ENCODE peak calls at places on chromosomes 1 and 21, in four cellular contexts. S is K562, O is GM12878, Q is GM12891. A is an unnamed sample.
A peak's percentile ranks its signal among the peaks of the same experiment; 100 is the strongest.

GRCh38 chr1:243493156-243494129 is 237.6 kb downstream of the SDCCAG8 start:
- DNase-seq in Q (no peak), S (no peak), O (no peak), A (no peak)

GRCh38 chr21:37073417-37074194 is 552 bp downstream of the TTC3 start:
- DNase-seq in Q (peak; percentile 27), S (peak; percentile 51), O (no peak), A (peak; percentile 32)

GRCh38 chr1:26035203-26035958 is 10.5 kb downstream of the SLC30A2 start:
- DNase-seq in O (peak; percentile 35), Q (peak; percentile 98), S (peak; percentile 100), A (peak; percentile 82)

GRCh38 chr1:230807551-230808267 is 60.5 kb downstream of the CAPN9 start:
- DNase-seq in Q (no peak), O (no peak), S (no peak), A (no peak)

GRCh38 chr21:26097475-26097874 is 73.1 kb downstream of the APP start:
- DNase-seq in Q (no peak), S (no peak), O (no peak), A (no peak)

GRCh38 chr1:244221961-244222360 is 170.9 kb downstream of the ZBTB18 start:
- DNase-seq in O (no peak), Q (no peak), S (no peak), A (no peak)

GRCh38 chr1:43963890-43964289 is 5.9 kb upstream of the DPH2 start:
- DNase-seq in Q (no peak), S (no peak), O (no peak), A (no peak)

GRCh38 chr1:164440222-164440621 is 118.8 kb upstream of the PBX1 start:
- DNase-seq in Q (no peak), O (no peak), S (no peak), A (no peak)

GRCh38 chr21:24259241-24259640 is 1348.0 kb downstream of the MRPL39 start:
- DNase-seq in Q (no peak), O (no peak), S (no peak), A (no peak)

GRCh38 chr1:88063605-88064004 is 620.5 kb upstream of the PKN2 start:
- DNase-seq in Q (no peak), O (no peak), S (no peak), A (no peak)

GRCh38 chr1:88060112-88060673 is 623.9 kb upstream of the PKN2 start:
- DNase-seq in Q (no peak), S (no peak), O (no peak), A (no peak)

GRCh38 chr1:88061106-88061829 is 622.8 kb upstream of the PKN2 start:
- DNase-seq in O (no peak), S (peak; percentile 5), Q (no peak), A (no peak)

GRCh38 chr1:88062650-88063153 is 621.4 kb upstream of the PKN2 start:
- DNase-seq in O (no peak), Q (no peak), S (no peak), A (no peak)

GRCh38 chr1:88061830-88062177 is 622.3 kb upstream of the PKN2 start:
- DNase-seq in S (no peak), Q (no peak), O (no peak), A (no peak)
- TF ChIP-seq SPI1 in S (no peak), Q (no peak), O (no peak), A (no peak)

GRCh38 chr1:67616394-67616985 is 68.5 kb upstream of the GADD45A start:
- DNase-seq in S (no peak), O (no peak), Q (no peak), A (no peak)

GRCh38 chr1:67614511-67614934 is 70.5 kb upstream of the GADD45A start:
- DNase-seq in O (no peak), S (no peak), Q (no peak), A (no peak)

GRCh38 chr1:67619080-67619479 is 65.9 kb upstream of the GADD45A start:
- DNase-seq in Q (no peak), O (no peak), S (no peak), A (no peak)

GRCh38 chr1:67615886-67616285 is 69.1 kb upstream of the GADD45A start:
- DNase-seq in O (no peak), Q (no peak), S (no peak), A (no peak)

DNA sequence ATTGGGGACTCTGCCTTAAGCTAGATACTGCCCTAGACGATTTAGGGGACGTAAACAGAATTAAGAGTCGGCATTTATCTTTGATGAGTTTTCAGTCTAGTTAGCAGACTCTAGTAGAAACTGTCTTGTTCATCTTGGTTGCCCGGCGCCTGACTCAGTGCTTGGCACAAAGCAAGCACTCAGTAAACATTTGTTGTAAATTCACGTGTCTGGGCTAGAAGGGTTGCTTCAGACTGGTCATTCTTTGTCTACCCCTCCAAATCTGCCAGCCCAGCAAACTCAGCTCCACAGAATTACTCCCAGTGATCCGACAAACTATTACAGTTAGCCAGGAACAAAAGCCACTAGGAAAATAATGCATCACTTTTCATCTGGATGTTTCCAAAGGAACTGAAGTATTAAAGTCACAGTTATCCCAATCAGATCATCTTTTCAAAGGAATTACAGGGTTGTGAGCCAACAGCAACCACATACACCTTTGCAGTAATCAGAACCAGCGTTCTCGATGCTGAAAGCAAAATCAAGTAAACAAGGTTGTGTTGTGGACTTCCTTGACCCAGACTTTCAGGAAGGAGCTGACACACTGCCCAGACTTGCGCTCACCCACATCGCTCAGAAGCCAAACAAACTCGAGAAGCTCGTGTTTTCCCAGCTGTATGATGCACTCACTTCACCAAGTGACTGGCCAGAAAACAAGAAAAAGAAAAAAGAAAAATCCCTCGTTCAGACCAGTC is 66.5 kb upstream of the GADD45A start:
- DNase-seq in Q (no peak), S (no peak), O (no peak), A (no peak)
- TF ChIP-seq POLR2AphosphoS5 in Q (no peak), S (no peak), O (no peak), A (no peak)

DNA sequence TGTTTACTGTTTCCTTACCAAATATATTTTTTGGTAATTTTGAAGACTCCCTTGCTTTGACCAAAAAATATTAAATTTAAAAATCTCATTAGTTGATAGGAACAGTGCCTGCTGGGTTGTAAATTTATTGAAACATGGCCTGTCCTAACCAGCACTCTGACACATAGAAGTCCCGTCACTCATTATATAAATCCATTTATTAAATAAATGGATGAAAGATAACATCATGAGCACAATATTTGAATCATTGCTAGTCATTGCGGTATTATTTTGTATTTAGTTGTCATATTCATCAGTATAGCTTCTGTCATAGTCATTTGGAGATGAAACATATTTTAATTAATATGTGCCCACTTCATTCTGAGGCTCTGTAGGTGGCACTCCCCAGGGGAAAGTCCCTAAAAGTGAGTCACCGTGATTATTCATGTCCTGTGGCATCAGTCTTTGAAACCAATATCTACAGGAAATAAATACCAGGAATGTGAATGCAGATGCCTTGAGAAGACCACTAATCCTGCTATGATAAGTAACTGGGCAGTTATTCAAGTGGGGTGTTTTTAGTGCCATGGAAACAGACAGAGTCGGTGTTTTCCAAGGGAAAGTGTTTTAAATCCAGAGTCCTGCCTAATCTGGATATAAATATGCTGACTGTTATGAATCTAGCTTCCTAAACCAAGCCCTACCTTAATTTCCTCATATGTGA is 302.0 kb downstream of the DUSP10 start:
- DNase-seq in O (no peak), Q (no peak), S (no peak), A (no peak)
- TF ChIP-seq SPI1 in O (no peak), Q (no peak), S (no peak), A (no peak)

GRCh38 chr1:51070011-51070410 is 32.0 kb upstream of the C1orf185 start:
- DNase-seq in S (no peak), Q (no peak), O (no peak), A (no peak)

GRCh38 chr1:51072651-51073050 is 29.4 kb upstream of the C1orf185 start:
- DNase-seq in Q (no peak), O (no peak), S (no peak), A (no peak)

GRCh38 chr1:51071291-51071690 is 30.7 kb upstream of the C1orf185 start:
- DNase-seq in S (no peak), O (no peak), Q (no peak), A (no peak)

GRCh38 chr1:51072040-51072439 is 30.0 kb upstream of the C1orf185 start:
- DNase-seq in S (peak; percentile 57), Q (no peak), O (no peak), A (no peak)

GRCh38 chr1:51070640-51071039 is 31.4 kb upstream of the C1orf185 start:
- DNase-seq in S (no peak), O (no peak), Q (no peak), A (no peak)
- TF ChIP-seq POLR2AphosphoS5 in S (no peak), O (no peak), Q (no peak), A (no peak)

GRCh38 chr1:235073968-235074334 is 54.7 kb downstream of the TOMM20 start:
- DNase-seq in O (no peak), S (no peak), Q (no peak), A (no peak)
- TF ChIP-seq SPI1 in O (no peak), S (no peak), Q (no peak), A (no peak)

GRCh38 chr1:222020553-222020952 is 278.7 kb upstream of the DUSP10 start:
- DNase-seq in Q (no peak), S (no peak), O (no peak), A (no peak)
- TF ChIP-seq POLR2AphosphoS5 in Q (no peak), S (no peak), O (no peak), A (no peak)

GRCh38 chr1:46551597-46552095 is at the start of gene KNCN:
- DNase-seq in S (no peak), Q (no peak), O (no peak), A (no peak)

GRCh38 chr1:46552357-46553237 is 1.1 kb upstream of the KNCN start:
- DNase-seq in Q (no peak), O (no peak), S (no peak), A (no peak)

GRCh38 chr1:46547481-46548383 is 3.7 kb downstream of the KNCN start:
- DNase-seq in Q (peak; percentile 50), O (no peak), S (peak; percentile 54), A (peak; percentile 16)

GRCh38 chr1:46550751-46551231 is 656 bp downstream of the KNCN start:
- DNase-seq in Q (no peak), O (no peak), S (no peak), A (no peak)

DNA sequence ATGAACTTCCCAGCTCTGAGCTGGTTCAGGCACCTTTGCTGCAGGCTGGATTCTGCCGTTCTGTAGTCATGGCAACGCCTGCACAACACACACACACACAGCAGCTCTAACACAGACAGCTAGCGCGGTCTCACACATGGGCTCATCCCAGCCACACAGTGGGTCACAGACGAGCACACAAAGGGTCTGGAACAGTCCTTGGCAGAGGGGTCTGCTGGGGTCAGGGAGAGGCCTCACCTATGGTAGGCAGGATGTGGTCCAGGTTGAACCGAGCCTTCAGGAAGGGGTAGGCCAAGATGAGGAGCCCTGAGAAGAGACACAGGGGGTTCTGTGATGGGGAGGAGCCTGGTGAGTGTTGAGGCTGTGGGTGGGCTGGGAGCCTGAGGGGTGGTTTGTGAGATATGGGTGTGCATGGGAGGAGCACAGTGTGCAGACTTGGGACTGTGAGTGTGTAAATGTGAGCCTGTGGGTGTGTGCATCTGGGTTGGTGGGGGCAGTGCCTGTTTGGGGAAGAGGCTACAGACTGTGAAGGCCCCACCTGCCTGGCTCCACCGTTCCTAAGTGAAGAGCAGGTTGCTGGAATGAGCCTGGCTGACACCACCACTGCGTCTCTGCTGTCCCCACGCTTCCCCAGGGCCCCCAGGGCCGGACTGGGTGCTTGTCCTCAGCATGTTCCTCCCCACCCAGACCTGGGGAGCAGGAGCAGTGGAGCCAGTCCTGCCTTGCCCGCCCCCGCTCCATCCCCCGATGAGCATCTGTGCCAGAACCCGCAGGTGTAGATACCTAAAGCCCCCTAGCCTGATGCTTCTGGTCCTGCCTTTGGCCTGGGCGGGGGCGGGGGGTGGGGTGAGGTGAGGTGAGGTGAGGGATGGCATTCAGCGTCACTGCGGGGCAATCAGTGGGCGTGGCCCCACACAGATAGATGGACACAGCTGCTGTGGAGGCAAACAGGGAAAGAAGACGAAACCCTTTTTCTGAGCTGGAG is 1.5 kb downstream of the KNCN start:
- DNase-seq in Q (no peak), O (no peak), S (no peak), A (peak; percentile 16)
- TF ChIP-seq SPI1 in Q (no peak), O (no peak), S (no peak), A (no peak)